ENCODE peak calls at places on chromosome 7, in nine cellular contexts. I is HepG2, B is kidney, W is kidney epithelial cell, T is fibroblast of the aortic adventitia, L is astrocyte, Z is fibroblast of pulmonary artery, K is upper lobe of right lung, P is neural progenitor cell. U is an unnamed sample.

GRCh38 chr7:130758429-130759056 is 24.5 kb upstream of the KLF14 start:
- DNase-seq in I (peak; percentile 29), B (no peak), W (peak; percentile 32), T (peak; percentile 84), L (peak; percentile 31), Z (peak; percentile 82), K (no peak), P (peak; percentile 61), U (peak; percentile 62)

GRCh38 chr7:101124376-101125056 is 2.4 kb upstream of the SERPINE1 start:
- DNase-seq in I (peak; percentile 84), B (no peak), W (peak; percentile 70), T (peak; percentile 62), L (peak; percentile 92), Z (peak; percentile 92), K (no peak), P (no peak), U (peak; percentile 62)

GRCh38 chr7:117143580-117143979 is 179.3 kb downstream of the WNT2 start:
- DNase-seq in I (no peak), B (no peak), W (no peak), T (no peak), L (peak; percentile 48), Z (peak; percentile 38), K (no peak), P (no peak), U (peak; percentile 69)

GRCh38 chr7:49986191-49986590 is 106.9 kb downstream of the ZPBP start:
- DNase-seq in I (no peak), B (peak; percentile 52), W (no peak), T (no peak), L (no peak), Z (no peak), K (no peak), P (no peak), U (no peak)

GRCh38 chr7:20159226-20159747 is 57.9 kb downstream of the MACC1 start:
- DNase-seq in I (no peak), B (no peak), W (no peak), T (no peak), L (no peak), Z (no peak), K (no peak), P (no peak), U (no peak)

GRCh38 chr7:105713488-105714465 is 132.5 kb upstream of the EFCAB10 start:
- DNase-seq in I (no peak), B (no peak), W (no peak), T (peak; percentile 28), L (no peak), Z (peak; percentile 3), K (no peak), P (no peak), U (peak; percentile 37)

GRCh38 chr7:151773795-151774194 is 103.1 kb downstream of the PRKAG2 start:
- DNase-seq in I (no peak), B (no peak), W (no peak), T (no peak), L (no peak), Z (no peak), K (peak; percentile 15), P (no peak), U (no peak)

GRCh38 chr7:15041226-15041625 is 138.7 kb upstream of the DGKB start:
- DNase-seq in I (no peak), B (no peak), W (no peak), T (peak; percentile 17), L (no peak), Z (peak; percentile 6), K (no peak), P (no peak), U (no peak)

GRCh38 chr7:151689196-151689971 is 169.7 kb upstream of the RHEB start:
- DNase-seq in I (no peak), B (peak; percentile 87), W (no peak), T (no peak), L (peak; percentile 65), Z (no peak), K (no peak), P (no peak), U (peak; percentile 60)

DNA sequence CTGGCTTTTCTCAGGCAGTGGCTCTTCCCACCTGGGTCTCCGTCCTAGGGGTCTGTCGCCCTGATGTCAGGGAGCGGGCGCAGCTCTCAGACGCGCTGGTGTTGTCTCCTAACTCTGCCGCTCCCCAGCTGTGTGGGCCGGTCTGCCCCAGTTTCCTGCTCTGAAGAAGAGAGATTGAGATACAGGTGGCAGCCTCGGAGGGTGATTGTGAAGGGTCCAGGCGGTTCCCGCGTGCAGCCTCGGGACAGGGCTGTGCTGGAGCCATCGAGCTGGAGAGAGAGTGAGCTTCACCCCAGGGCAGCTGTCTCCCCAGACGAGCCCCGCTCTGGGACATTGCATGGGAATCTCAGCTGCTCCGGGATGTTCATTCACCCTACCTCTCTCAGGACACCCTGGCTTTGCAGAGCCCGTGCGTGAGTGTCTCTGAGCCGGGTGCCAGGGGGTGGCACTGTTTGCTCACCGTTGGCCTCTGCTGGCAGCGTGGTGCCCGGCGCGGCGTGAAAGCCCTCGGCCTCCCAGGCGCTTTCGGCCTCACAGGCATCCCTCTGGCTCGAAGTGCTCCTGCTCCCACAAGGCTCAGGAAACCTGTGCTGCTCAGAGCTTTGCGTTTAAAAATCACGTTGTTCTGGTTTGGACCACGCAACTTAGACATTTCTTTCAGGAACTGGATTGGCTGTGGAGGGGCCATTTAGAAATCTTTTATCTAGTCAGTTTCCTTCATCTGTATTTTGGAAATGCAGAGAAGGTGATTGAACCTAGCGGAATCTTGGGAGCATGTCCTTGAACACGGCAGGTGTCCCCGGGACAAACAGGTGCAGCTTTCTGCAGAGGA is 33.8 kb upstream of the ZFAND2A start:
- DNase-seq in I (no peak), B (no peak), W (no peak), T (peak; percentile 41), L (no peak), Z (peak; percentile 51), K (no peak), P (peak; percentile 81), U (peak; percentile 61)
- TF ChIP-seq CTCF in I (peak; percentile 64), B (peak; percentile 59), W (peak; percentile 76), T (peak; percentile 35), L (peak; percentile 16), Z (peak; percentile 35), K (peak; percentile 22), P (peak; percentile 61), U (peak; percentile 71)

DNA sequence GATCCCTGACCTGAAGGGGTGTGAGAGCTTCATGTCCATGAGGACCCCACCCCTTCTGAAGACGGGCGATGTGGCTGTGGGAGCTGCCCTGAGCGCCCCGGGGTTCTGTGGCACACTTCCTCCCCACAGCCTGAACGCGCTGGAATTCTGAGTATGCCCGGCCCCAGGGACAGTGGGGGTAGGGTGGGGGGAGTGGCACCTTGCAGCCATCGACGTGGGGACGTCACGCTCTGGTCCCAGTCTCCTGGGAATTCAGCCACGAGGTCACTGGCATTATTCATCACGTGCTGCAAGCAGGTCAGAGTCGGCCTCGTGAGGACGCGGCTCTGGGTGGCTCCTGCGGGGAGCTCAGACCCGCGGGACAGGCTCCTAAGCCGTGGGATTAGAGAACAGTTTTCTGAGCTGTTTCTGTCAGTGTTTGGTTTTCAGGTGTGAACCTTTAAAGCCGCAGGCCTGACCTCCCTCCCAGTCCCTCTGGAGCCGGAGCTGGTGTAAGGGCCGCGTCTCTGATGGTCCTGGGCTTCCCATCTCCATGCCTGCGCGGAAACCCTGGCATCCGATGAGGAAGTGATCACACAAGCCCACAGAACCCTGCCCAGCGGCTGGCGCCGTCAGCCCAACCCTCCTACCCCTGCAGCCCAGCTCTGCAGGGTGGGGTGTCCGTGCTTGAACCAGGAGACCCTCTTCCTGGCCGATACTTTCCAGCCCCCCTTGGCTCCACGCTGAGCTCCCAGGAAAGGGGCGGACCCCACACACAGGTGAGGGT is 16.2 kb downstream of the GPR146 start:
- DNase-seq in I (no peak), B (peak; percentile 85), W (no peak), T (no peak), L (no peak), Z (no peak), K (peak; percentile 75), P (peak; percentile 46), U (no peak)
- H3K4me3 ChIP-seq in I (no peak overlapping the region), B (peak overlapping the region; percentile 13), W (peak overlapping the region; percentile 7), T (no peak overlapping the region), L (no peak overlapping the region), Z (no peak overlapping the region), K (peak overlapping the region; percentile 21), P (peak overlapping the region; percentile 38), U (peak overlapping the region; percentile 3)

DNA sequence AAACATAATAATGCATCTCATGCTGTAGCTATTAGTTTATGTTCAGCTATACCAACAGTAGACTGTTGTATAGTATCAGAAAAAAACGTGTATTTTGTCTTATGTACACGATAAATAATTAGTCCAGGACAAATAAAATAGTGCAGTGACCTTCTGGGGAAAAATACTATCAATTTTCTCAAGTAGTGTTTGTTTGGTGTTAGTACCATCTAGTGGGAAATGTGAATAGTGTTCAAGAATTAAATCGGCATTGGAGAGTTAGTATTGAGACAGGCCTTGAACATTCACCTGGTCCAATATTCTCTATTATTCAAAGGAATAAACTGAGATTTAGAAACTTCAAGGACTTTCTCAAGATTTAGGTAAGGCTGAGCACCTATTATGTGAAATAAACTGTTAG is 21.7 kb upstream of the OR2A5 start:
- DNase-seq in I (peak; percentile 9), B (no peak), W (no peak), T (peak; percentile 65), L (no peak), Z (peak; percentile 76), K (no peak), P (peak; percentile 6), U (peak; percentile 29)
- TF ChIP-seq CTCF in I (peak; percentile 54), B (peak; percentile 26), W (peak; percentile 33), T (peak; percentile 59), L (peak; percentile 44), Z (peak; percentile 59), K (peak; percentile 33), P (peak; percentile 55), U (peak; percentile 26)

GRCh38 chr7:139730746-139731612 is 46.8 kb downstream of the HIPK2 start:
- DNase-seq in I (no peak), B (no peak), W (no peak), T (peak; percentile 86), L (peak; percentile 76), Z (peak; percentile 92), K (no peak), P (peak; percentile 48), U (no peak)
- H3K4me3 ChIP-seq in I (no peak overlapping the region), B (no peak overlapping the region), W (no peak overlapping the region), T (no peak overlapping the region), L (no peak overlapping the region), Z (no peak overlapping the region), K (no peak overlapping the region), P (no peak overlapping the region), U (no peak overlapping the region)

DNA sequence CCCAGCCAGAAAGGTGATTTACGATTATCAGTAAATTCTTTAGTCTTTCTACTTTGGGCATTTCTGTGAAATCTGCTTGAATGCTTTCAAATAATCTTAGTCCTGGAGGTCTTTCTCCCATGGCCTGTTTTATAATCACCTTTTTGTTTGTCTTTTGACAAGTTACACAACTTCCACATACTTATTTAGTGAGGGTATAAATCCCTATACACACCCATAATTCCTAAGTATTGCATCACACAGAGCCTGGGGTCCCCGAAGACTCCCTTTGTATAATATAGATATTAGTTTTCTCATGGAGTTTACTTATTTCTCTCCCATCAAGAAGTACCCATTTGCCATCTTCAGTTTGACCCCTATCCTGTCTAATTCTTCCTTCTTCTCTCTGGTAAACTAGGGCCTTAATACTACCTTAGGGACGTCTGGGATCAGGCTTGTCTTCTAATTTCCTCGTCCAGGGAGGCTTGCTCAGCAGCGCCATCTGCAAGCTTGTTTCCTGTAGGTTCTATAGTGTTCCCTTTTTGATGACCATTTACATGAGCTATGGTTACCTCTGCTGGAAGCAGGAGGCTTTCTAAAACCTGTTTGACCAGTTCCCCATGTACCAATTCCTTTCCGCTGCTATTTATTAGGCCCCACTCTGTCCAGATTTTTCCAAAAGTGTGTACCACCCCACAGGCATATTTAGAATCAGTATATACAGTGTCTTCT is 8.1 kb downstream of the DNAH11 start:
- DNase-seq in I (no peak), B (no peak), W (no peak), T (no peak), L (no peak), Z (no peak), K (no peak), P (peak; percentile 12), U (peak; percentile 83)
- TF ChIP-seq CTCF in I (no peak), B (no peak), W (no peak), T (no peak), L (no peak), Z (no peak), K (no peak), P (peak; percentile 31), U (peak; percentile 45)